ENCODE peak calls at places on chromosomes 7 and 10, in five cellular contexts. H, Q, O, B and D are unnamed samples. For H3K4me1, the result is how much of the 10 kb centered on the place peaks cover.

GRCh38 chr10:21603721-21604120 is 69.7 kb downstream of the MLLT10 start:
- DNase-seq in H (no peak), Q (no peak), B (no peak), O (no peak), D (no peak)

GRCh38 chr7:34747176-34747781 is 89.3 kb downstream of the NPSR1 start:
- DNase-seq in Q (no peak), O (no peak), H (no peak), B (no peak), D (no peak)

GRCh38 chr7:115099906-115100305 is 178.0 kb downstream of the MDFIC start:
- DNase-seq in H (no peak), Q (no peak), O (no peak), B (no peak), D (no peak)

GRCh38 chr7:141558544-141559183 is 7.5 kb downstream of the AGK start:
- DNase-seq in Q (peak), H (no peak), O (no peak), B (no peak), D (no peak)

GRCh38 chr7:37645276-37646040 is 38.1 kb upstream of the GPR141 start:
- DNase-seq in O (no peak), Q (no peak), H (no peak), B (no peak), D (no peak)

GRCh38 chr10:96637709-96638108 is 50.9 kb upstream of the TM9SF3 start:
- DNase-seq in O (no peak), B (no peak), Q (no peak), H (no peak), D (no peak)

GRCh38 chr7:20647908-20648776 is 32.7 kb downstream of the ABCB5 start:
- DNase-seq in H (peak), Q (no peak), O (no peak), B (no peak), D (no peak)

GRCh38 chr10:47176903-47177860 is 122.8 kb upstream of the GDF10 start:
- DNase-seq in B (no peak), O (no peak), H (no peak), Q (no peak), D (no peak)

GRCh38 chr7:126040114-126041045 is 1110.8 kb upstream of the POT1 start:
- DNase-seq in H (no peak), O (no peak), Q (no peak), B (no peak), D (no peak)

GRCh38 chr7:122803323-122803722 is 82.9 kb downstream of the CADPS2 start:
- DNase-seq in H (peak), Q (no peak), B (no peak), O (no peak), D (peak)

GRCh38 chr10:74227697-74228424 is 76.8 kb downstream of the ADK start:
- DNase-seq in H (no peak), B (no peak), Q (peak), O (no peak), D (no peak)

GRCh38 chr7:96088579-96088978 is 233.3 kb downstream of the SLC25A13 start:
- DNase-seq in Q (no peak), H (no peak), O (no peak), B (no peak), D (no peak)

GRCh38 chr10:96568402-96568801 is 18.4 kb downstream of the TM9SF3 start:
- DNase-seq in O (no peak), Q (no peak), H (no peak), B (no peak), D (no peak)

GRCh38 chr7:142010952-142011548 is 15.4 kb downstream of the MGAM start:
- DNase-seq in B (no peak), Q (no peak), O (no peak), H (no peak), D (no peak)

GRCh38 chr7:44471850-44472249 is 18.6 kb downstream of the NUDCD3 start:
- DNase-seq in Q (no peak), O (no peak), B (no peak), H (no peak), D (no peak)

GRCh38 chr10:126397640-126398382 is 9.5 kb upstream of the ADAM12 start:
- DNase-seq in H (no peak), O (no peak), B (no peak), Q (no peak), D (no peak)

GRCh38 chr7:112001089-112001826 is 204.9 kb downstream of the DOCK4 start:
- DNase-seq in B (no peak), Q (no peak), O (no peak), H (no peak), D (no peak)

GRCh38 chr10:112778579-112778978 is 171.5 kb upstream of the TCF7L2 start:
- DNase-seq in O (no peak), H (no peak), B (no peak), Q (no peak), D (no peak)

GRCh38 chr7:127751062-127751722 is 99.2 kb downstream of the SND1 start:
- DNase-seq in B (no peak), H (no peak), Q (no peak), O (no peak), D (no peak)

GRCh38 chr10:98374176-98374969 is 40.6 kb downstream of the PYROXD2 start:
- DNase-seq in Q (no peak), O (no peak), B (no peak), H (no peak), D (no peak)

GRCh38 chr7:66626236-66626957 is 2.3 kb upstream of the KCTD7 start:
- DNase-seq in O (no peak), H (no peak), B (no peak), Q (no peak), D (no peak)

GRCh38 chr7:26694156-26694555 is 170.2 kb downstream of the SKAP2 start:
- DNase-seq in H (no peak), Q (no peak), B (no peak), O (no peak), D (no peak)

GRCh38 chr10:19730071-19730470 is 86.2 kb upstream of the PLXDC2 start:
- DNase-seq in H (no peak), B (no peak), Q (no peak), O (no peak), D (no peak)

GRCh38 chr7:116395125-116395791 is 104.3 kb upstream of the CAV2 start:
- DNase-seq in O (no peak), B (no peak), Q (no peak), H (no peak), D (no peak)

GRCh38 chr7:34488766-34489165 is 169.3 kb upstream of the NPSR1 start:
- DNase-seq in O (no peak), H (no peak), Q (no peak), B (no peak), D (no peak)

GRCh38 chr7:151485006-151485732 is 34.5 kb downstream of the RHEB start:
- DNase-seq in B (no peak), Q (no peak), O (no peak), H (peak), D (no peak)

GRCh38 chr10:29734980-29735627 is 100.3 kb upstream of the SVIL start:
- DNase-seq in Q (peak), H (peak), B (peak), O (peak), D (peak)

GRCh38 chr10:131839351-131839750 is 61.5 kb upstream of the PPP2R2D start:
- DNase-seq in H (no peak), Q (no peak), O (no peak), B (no peak), D (peak)

GRCh38 chr10:42973870-42974692 is 102.8 kb upstream of the RET start:
- DNase-seq in Q (no peak), O (no peak), H (no peak), B (no peak), D (peak)

GRCh38 chr7:55170335-55170734 is 151.5 kb downstream of the EGFR start:
- DNase-seq in O (no peak), Q (no peak), H (no peak), B (no peak), D (no peak)

DNA sequence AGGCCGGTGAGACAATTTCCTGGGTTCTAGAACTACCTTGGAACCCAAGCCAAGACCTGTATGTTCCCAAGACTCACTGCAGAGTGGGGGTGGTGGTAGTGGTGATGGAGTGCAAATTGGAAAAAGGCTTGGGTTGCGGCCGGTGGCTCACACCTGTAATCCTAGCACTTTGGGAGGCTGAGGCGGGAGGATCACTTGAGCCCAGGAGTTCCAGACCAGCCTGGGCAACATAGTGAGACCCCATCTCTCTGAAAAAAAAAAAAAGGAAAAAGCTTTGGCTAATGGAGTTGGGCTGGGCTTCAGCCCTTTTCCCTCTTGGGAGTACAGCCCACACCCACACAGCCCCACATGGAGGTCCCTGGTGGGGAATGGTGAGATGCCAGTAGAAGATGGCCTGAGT is 4.1 kb downstream of the AP4M1 start:
- DNase-seq in H (no peak), O (no peak), Q (no peak), B (no peak), D (no peak)
- H3K4me1 ChIP-seq in H (under half), O (under half), Q (under half), B (under half), D (under half)

GRCh38 chr7:43449577-43449976 is 133.3 kb upstream of the STK17A start:
- DNase-seq in H (no peak), Q (no peak), B (no peak), O (no peak), D (no peak)
- H3K4me3 ChIP-seq in H (no peak), Q (no peak), B (no peak), O (no peak), D (no peak)

DNA sequence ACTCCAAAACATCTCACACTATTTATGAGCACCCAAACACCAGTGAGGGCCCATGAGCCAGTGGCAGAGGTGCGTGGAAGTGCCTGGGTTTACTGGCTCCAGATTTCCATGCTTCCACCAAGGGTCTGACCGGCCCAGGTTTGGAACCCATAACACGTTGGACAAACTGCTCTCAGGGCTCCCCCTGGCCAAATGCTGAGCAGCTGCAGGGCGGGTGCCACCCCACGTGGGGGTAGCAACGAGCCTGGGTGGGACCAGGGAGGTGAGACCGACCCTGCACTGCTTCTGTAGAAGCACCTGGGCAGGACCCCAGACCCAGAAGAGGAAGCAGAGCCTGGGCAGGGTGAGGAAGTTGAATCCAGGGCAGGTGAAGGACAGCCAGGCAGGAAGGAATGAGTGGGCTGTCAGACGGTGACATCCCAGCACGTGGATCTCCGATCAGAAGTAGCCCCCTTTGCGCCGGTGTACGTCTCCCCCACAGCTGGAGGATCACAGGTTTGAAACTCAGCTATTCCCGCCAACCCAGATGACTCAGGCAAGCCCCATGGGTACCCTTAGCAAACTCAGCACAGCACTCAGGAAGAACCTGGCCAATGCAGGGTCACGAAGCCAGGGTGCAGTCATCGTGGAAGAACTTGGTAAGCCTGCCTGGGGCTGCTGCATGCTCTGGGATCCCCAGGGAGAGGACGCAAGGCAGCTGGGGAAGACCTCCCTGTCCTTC is 100.4 kb upstream of the DDC start:
- DNase-seq in B (no peak), O (no peak), Q (no peak), H (no peak), D (no peak)
- H3K4me1 ChIP-seq in B (under half), O (under half), Q (under half), H (under half), D (half or more)

GRCh38 chr10:49664842-49665355 is 14.6 kb upstream of the C10orf53 start:
- DNase-seq in H (no peak), B (no peak), O (no peak), Q (no peak), D (no peak)

GRCh38 chr10:49666054-49666453 is 13.4 kb upstream of the C10orf53 start:
- DNase-seq in Q (no peak), O (no peak), H (no peak), B (no peak), D (no peak)

GRCh38 chr10:49668684-49669083 is 10.8 kb upstream of the C10orf53 start:
- DNase-seq in Q (no peak), O (no peak), B (no peak), H (no peak), D (no peak)

GRCh38 chr10:49667991-49668390 is 11.5 kb upstream of the C10orf53 start:
- DNase-seq in Q (no peak), B (no peak), O (no peak), H (no peak), D (no peak)

GRCh38 chr10:49666685-49667084 is 12.8 kb upstream of the C10orf53 start:
- DNase-seq in O (no peak), B (no peak), Q (no peak), H (no peak), D (no peak)
- H3K4me3 ChIP-seq in O (no peak), B (no peak), Q (no peak), H (no peak), D (no peak)

DNA sequence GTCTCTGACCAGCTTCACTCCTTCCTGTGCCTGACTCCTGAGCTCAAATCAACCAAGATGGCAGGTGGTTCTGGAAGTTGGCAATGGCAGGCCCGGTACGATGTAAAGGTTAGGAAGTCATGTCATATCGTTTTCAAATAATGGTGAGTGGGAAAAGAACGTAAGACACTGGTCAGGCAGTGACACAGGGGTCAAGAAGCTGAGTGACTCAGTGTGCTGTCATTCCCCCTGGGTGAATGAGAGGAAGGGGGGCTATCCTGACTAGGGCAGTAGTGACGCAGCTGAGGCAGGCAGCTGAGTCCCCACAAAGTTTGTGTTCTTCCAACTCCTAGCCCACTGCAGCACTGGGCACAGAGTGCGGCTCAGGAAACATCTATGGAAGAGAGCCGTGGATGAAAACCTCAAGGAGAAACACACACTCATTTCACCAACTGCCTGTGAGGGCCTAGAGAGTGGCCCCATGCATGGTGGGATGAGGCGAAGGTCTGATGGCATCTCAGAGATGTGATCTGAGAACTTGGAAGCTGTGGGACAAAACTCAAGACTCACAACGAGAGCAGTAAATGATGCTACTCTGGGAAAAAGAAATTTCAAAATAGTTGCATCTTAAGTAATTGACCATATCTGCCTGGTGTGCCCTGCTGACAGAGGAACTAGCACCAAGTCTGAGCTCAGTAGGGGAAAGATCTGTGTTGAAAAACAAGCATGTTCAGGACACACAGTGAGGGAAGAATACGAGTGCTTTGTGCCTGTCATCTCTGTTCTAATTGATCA is 23.2 kb downstream of the CREB3L2 start:
- DNase-seq in B (no peak), Q (no peak), H (peak), O (no peak), D (no peak)
- H3K4me1 ChIP-seq in B (under half), Q (under half), H (under half), O (under half), D (under half)

DNA sequence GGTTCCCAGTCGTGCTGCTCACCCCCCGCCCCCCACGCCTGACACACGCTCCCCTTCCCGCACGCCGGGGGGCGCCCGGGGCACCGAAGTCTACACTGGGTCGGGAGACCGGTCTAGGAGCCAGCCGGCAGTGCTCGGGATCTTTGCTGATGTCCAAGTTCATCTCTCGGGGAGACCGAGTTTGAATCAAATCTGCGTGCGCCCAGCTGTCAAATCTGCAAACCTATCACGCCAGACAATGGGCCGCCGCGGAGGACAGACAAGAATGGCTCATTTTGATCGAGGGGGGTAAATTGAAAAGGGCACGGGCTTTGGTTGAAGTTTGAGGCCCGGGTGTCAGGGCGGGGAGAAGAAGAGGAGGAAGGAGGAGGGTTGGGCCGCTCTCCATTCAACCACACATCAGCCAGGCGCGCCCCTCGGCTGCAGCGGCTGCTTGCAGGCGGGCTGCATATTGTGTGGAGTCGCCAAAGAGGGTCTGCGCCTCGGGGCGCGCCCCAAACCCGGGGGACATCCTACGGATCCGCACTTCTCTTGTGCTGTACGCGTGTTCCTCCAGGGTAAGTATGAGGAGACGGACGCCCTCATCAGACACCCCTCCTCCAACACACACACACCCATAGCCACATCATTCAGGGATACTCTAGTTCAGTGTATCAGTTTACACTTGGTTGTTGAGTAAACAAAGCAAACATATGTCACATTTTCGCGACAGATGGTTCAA is 1.3 kb upstream of the GFRA1 start:
- DNase-seq in O (no peak), Q (no peak), H (no peak), B (no peak), D (peak)
- H3K4me3 ChIP-seq in O (peak), Q (no peak), H (no peak), B (no peak), D (no peak)

GRCh38 chr10:31030216-31030615 is 1.4 kb downstream of the ZNF438 start:
- DNase-seq in B (no peak), H (no peak), Q (no peak), O (no peak), D (no peak)
- H3K4me1 ChIP-seq in B (under half), H (under half), Q (under half), O (under half), D (under half)

GRCh38 chr7:131235489-131236317 is 92.0 kb upstream of the MKLN1 start:
- DNase-seq in O (no peak), Q (peak), H (peak), B (peak), D (peak)

GRCh38 chr7:131233193-131233592 is 94.5 kb upstream of the MKLN1 start:
- DNase-seq in B (no peak), H (no peak), O (no peak), Q (no peak), D (no peak)

GRCh38 chr7:131234719-131235488 is 92.8 kb upstream of the MKLN1 start:
- DNase-seq in O (no peak), B (no peak), H (no peak), Q (no peak), D (no peak)

GRCh38 chr7:131232768-131233167 is 94.9 kb upstream of the MKLN1 start:
- DNase-seq in Q (no peak), O (no peak), B (no peak), H (no peak), D (no peak)

DNA sequence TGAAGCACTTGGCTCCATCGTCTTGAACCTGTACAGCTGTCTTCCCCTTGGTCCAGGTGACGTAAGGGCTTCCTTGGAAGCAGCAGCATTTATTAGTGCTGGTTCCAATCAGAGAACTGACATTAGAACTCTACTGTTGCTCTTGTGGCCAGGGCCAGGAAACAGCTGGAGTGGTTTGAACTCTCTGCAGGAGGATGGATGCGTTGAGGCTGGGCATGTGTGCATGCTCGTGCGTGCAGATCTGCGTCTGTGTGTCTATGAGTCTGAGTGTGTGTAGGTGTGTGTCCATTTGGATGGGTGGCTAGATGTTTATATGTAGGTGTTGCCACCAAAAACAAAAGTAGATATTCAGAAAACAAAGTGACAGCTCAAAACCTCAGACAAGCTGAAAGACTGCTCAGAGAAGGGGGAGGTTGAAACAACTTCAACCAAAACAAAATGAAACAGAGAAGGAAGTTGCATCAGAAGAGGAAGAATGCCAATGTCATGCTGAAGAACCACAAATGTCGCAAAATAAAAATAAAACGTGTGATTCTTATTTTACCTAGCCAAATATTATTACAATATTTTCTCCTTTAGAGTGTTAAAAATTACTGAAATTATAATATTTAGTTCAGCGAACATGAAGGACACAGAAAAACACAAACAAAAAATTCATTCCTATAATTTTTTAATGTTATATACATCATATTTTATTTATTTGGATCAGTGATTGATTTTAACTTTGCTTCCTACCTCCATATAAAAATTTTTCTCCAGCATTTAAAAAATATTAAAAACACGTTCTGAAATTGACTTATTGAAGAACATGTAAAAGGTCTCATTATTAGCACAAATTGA is 96.1 kb upstream of the MKLN1 start:
- DNase-seq in Q (peak), O (peak), H (peak), B (peak), D (peak)
- H3K4me3 ChIP-seq in Q (peak), O (no peak), H (no peak), B (peak), D (no peak)